ENCODE peak calls at places on chromosomes 13 and 19, in five cellular contexts. One of them, this sample, is unnamed.

GRCh38 chr13:110767476-110767875 is 54.0 kb downstream of the ING1 start:
- DNase-seq in NB4: no peak
- DNase-seq in iris pigment epithelial cell: no peak
- DNase-seq in SK-MEL-5: no peak
- DNase-seq in endothelial cell: no peak
- DNase-seq in this sample: no peak

GRCh38 chr13:37701972-37702371 is 103.4 kb upstream of the POSTN start:
- DNase-seq in NB4: no peak
- DNase-seq in iris pigment epithelial cell: peak
- DNase-seq in SK-MEL-5: no peak
- DNase-seq in endothelial cell: no peak
- DNase-seq in this sample: peak

GRCh38 chr19:10971107-10971715 is 10.4 kb downstream of the SMARCA4 start:
- DNase-seq in NB4: peak
- DNase-seq in iris pigment epithelial cell: no peak
- DNase-seq in SK-MEL-5: no peak
- DNase-seq in endothelial cell: no peak
- DNase-seq in this sample: no peak

GRCh38 chr13:51997641-51998330 is 13.5 kb downstream of the ATP7B start:
- DNase-seq in NB4: no peak
- DNase-seq in iris pigment epithelial cell: no peak
- DNase-seq in SK-MEL-5: no peak
- DNase-seq in endothelial cell: no peak
- DNase-seq in this sample: no peak

GRCh38 chr13:21435710-21436151 is 23.4 kb downstream of the ZDHHC20 start:
- DNase-seq in NB4: peak
- DNase-seq in iris pigment epithelial cell: peak
- DNase-seq in SK-MEL-5: peak
- DNase-seq in endothelial cell: no peak
- DNase-seq in this sample: peak

GRCh38 chr13:41213316-41213715 is 18.9 kb upstream of the KBTBD7 start:
- DNase-seq in NB4: no peak
- DNase-seq in iris pigment epithelial cell: no peak
- DNase-seq in SK-MEL-5: no peak
- DNase-seq in endothelial cell: no peak
- DNase-seq in this sample: no peak

GRCh38 chr13:51113969-51114368 is 2.9 kb upstream of the C13orf42 start:
- DNase-seq in NB4: no peak
- DNase-seq in iris pigment epithelial cell: no peak
- DNase-seq in SK-MEL-5: no peak
- DNase-seq in endothelial cell: no peak
- DNase-seq in this sample: no peak

GRCh38 chr13:60016229-60016628 is 147.5 kb downstream of the DIAPH3 start:
- DNase-seq in NB4: no peak
- DNase-seq in iris pigment epithelial cell: no peak
- DNase-seq in SK-MEL-5: no peak
- DNase-seq in endothelial cell: no peak
- DNase-seq in this sample: no peak

GRCh38 chr19:36207605-36208252 is 6.7 kb downstream of the ZNF565 start:
- DNase-seq in NB4: no peak
- DNase-seq in iris pigment epithelial cell: no peak
- DNase-seq in SK-MEL-5: no peak
- DNase-seq in endothelial cell: no peak
- DNase-seq in this sample: no peak

GRCh38 chr19:7981199-7981598 is 24.2 kb downstream of the ELAVL1 start:
- DNase-seq in NB4: no peak
- DNase-seq in iris pigment epithelial cell: no peak
- DNase-seq in SK-MEL-5: no peak
- DNase-seq in endothelial cell: no peak
- DNase-seq in this sample: no peak

GRCh38 chr13:111462221-111462764 is 141.9 kb downstream of the TEX29 start:
- DNase-seq in NB4: no peak
- DNase-seq in iris pigment epithelial cell: no peak
- DNase-seq in SK-MEL-5: no peak
- DNase-seq in endothelial cell: no peak
- DNase-seq in this sample: no peak

GRCh38 chr13:87094646-87095045 is 576.5 kb upstream of the SLITRK5 start:
- DNase-seq in NB4: peak
- DNase-seq in iris pigment epithelial cell: peak
- DNase-seq in SK-MEL-5: no peak
- DNase-seq in endothelial cell: no peak
- DNase-seq in this sample: no peak

This sample was measured in cardiac fibroblast.